ENCODE peak calls at places on chromosomes 6 and 20, in seven cellular contexts. One of them, this sample, is unnamed. For H3K9me3, the result is how much of the 10 kb centered on the place peaks cover.

GRCh38 chr6:73521351-73522254 is 771 bp upstream of the EEF1A1 start:
- DNase-seq in cardiac muscle cell: peak
- DNase-seq in Peyer's patch: no peak
- DNase-seq in BE2C: peak
- DNase-seq in pancreas: no peak
- DNase-seq in PC-9: no peak
- DNase-seq in HepG2: peak
- DNase-seq in this sample: peak

GRCh38 chr6:22716721-22717120 is 147.4 kb downstream of the HDGFL1 start:
- DNase-seq in PC-9: no peak
- DNase-seq in pancreas: no peak
- DNase-seq in Peyer's patch: no peak
- DNase-seq in HepG2: no peak
- DNase-seq in cardiac muscle cell: no peak
- DNase-seq in BE2C: no peak
- DNase-seq in this sample: no peak

GRCh38 chr6:161169690-161170089 is 104.2 kb downstream of the AGPAT4 start:
- DNase-seq in BE2C: peak
- DNase-seq in pancreas: peak
- DNase-seq in HepG2: no peak
- DNase-seq in Peyer's patch: no peak
- DNase-seq in cardiac muscle cell: no peak
- DNase-seq in PC-9: no peak
- DNase-seq in this sample: no peak

GRCh38 chr20:52303281-52303950 is 111.8 kb upstream of the ZFP64 start:
- DNase-seq in PC-9: no peak
- DNase-seq in pancreas: no peak
- DNase-seq in cardiac muscle cell: no peak
- DNase-seq in BE2C: no peak
- DNase-seq in HepG2: no peak
- DNase-seq in Peyer's patch: no peak
- DNase-seq in this sample: no peak

GRCh38 chr20:44442298-44443070 is 33.2 kb upstream of the TTPAL start:
- DNase-seq in HepG2: no peak
- DNase-seq in pancreas: no peak
- DNase-seq in cardiac muscle cell: no peak
- DNase-seq in Peyer's patch: peak
- DNase-seq in PC-9: peak
- DNase-seq in BE2C: no peak
- DNase-seq in this sample: no peak

GRCh38 chr6:133918208-133918930 is 29.5 kb downstream of the TCF21 start:
- DNase-seq in cardiac muscle cell: no peak
- DNase-seq in HepG2: no peak
- DNase-seq in PC-9: no peak
- DNase-seq in Peyer's patch: no peak
- DNase-seq in BE2C: no peak
- DNase-seq in pancreas: no peak
- DNase-seq in this sample: no peak

GRCh38 chr6:111888928-111889696 is 15.9 kb upstream of the FYN start:
- DNase-seq in HepG2: no peak
- DNase-seq in Peyer's patch: no peak
- DNase-seq in pancreas: no peak
- DNase-seq in PC-9: no peak
- DNase-seq in cardiac muscle cell: peak
- DNase-seq in BE2C: peak
- DNase-seq in this sample: no peak

GRCh38 chr6:155400022-155400965 is 55.3 kb downstream of the NOX3 start:
- DNase-seq in BE2C: peak
- DNase-seq in pancreas: no peak
- DNase-seq in PC-9: no peak
- DNase-seq in cardiac muscle cell: no peak
- DNase-seq in HepG2: no peak
- DNase-seq in Peyer's patch: no peak
- DNase-seq in this sample: no peak

GRCh38 chr20:2756056-2756611 is 44.3 kb downstream of the CPXM1 start:
- DNase-seq in cardiac muscle cell: peak
- DNase-seq in PC-9: peak
- DNase-seq in pancreas: no peak
- DNase-seq in BE2C: peak
- DNase-seq in Peyer's patch: no peak
- DNase-seq in HepG2: peak
- DNase-seq in this sample: peak

GRCh38 chr6:88358846-88359245 is 192.7 kb upstream of the CNR1 start:
- DNase-seq in BE2C: no peak
- DNase-seq in HepG2: no peak
- DNase-seq in Peyer's patch: no peak
- DNase-seq in PC-9: no peak
- DNase-seq in cardiac muscle cell: no peak
- DNase-seq in pancreas: no peak
- DNase-seq in this sample: no peak

GRCh38 chr6:54860739-54861138 is 14.2 kb downstream of the FAM83B start:
- DNase-seq in HepG2: no peak
- DNase-seq in pancreas: no peak
- DNase-seq in cardiac muscle cell: no peak
- DNase-seq in BE2C: no peak
- DNase-seq in Peyer's patch: no peak
- DNase-seq in PC-9: no peak
- DNase-seq in this sample: no peak

GRCh38 chr20:45014671-45015415 is 48.5 kb downstream of the STK4 start:
- DNase-seq in cardiac muscle cell: no peak
- DNase-seq in pancreas: no peak
- DNase-seq in Peyer's patch: no peak
- DNase-seq in BE2C: peak
- DNase-seq in PC-9: peak
- DNase-seq in HepG2: no peak
- DNase-seq in this sample: no peak

DNA sequence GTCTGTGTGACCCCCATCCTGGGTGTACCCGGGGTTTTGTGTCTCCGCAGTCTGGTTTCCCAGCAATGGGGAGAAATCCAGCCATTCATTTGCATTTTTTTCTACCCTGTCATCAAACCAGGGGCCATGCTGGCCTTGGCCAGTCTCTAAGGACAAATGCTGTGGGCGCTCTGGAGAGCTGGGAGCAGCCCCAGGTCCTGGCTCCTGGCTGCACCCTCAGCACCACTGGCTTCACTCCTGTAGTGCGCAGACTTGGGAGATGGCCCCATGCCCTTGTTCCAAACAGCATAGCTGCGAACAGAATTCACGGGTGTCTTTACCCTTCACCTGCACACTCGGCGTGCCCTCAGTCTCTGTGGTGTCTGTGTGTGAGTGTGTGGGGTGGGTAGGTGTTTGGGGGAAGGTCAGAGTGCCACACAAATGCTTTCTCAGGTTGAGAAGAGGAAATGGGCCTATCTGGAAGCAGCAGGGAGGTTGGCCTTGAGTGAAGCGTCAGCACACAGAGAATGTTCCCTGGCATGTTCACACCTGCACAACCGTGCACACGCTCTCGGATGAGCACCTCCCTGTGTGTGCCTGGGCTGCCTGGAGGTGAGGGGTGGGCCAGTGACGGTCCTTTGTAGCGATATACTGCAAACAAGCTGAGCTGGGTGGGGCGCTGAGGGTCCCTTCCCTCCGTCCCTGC is 111.2 kb downstream of the ERMARD start:
- DNase-seq in HepG2: no peak
- DNase-seq in BE2C: no peak
- DNase-seq in PC-9: no peak
- DNase-seq in Peyer's patch: no peak
- DNase-seq in pancreas: no peak
- DNase-seq in cardiac muscle cell: no peak
- DNase-seq in this sample: no peak
- H3K9me3 ChIP-seq in HepG2: under half
- H3K9me3 ChIP-seq in BE2C: under half
- H3K9me3 ChIP-seq in PC-9: under half
- H3K9me3 ChIP-seq in Peyer's patch: under half
- H3K9me3 ChIP-seq in pancreas: under half
- H3K9me3 ChIP-seq in cardiac muscle cell: under half
- H3K9me3 ChIP-seq in this sample: half or more

DNA sequence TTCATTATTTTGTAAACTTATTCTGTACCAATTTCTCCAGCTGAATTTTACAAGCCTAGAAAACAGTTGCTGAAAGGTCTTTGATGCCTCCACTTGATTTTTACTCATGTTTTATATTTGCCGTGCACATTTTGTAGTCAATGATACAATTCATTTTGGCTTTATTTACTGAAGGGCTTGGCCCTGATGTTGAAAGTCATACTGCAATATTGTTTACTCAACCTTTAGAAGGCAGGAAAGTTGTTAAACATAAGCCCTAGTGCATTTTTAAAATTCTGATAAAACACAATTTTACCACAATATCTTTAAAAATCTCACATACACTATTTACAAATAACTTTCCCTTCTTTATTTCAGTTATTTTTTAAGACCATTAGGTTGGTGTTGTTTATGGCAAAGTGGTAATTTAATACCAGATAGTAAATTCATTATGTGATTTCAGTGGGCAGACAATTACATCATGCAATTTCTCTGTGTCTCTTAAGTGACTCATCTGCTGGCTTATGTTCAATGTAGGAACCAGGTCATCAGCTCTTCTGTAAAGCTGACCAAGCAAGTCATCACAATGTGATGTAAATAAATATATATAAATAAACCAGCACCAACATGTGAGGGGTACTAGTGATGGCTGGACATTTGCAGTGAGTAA is 121.1 kb upstream of the SLC35B3 start:
- DNase-seq in cardiac muscle cell: no peak
- DNase-seq in BE2C: no peak
- DNase-seq in Peyer's patch: no peak
- DNase-seq in HepG2: peak
- DNase-seq in pancreas: no peak
- DNase-seq in PC-9: no peak
- DNase-seq in this sample: no peak
- TF ChIP-seq CTCF in cardiac muscle cell: no peak
- TF ChIP-seq CTCF in BE2C: no peak
- TF ChIP-seq CTCF in Peyer's patch: no peak
- TF ChIP-seq CTCF in HepG2: no peak
- TF ChIP-seq CTCF in pancreas: no peak
- TF ChIP-seq CTCF in PC-9: no peak
- TF ChIP-seq CTCF in this sample: no peak

GRCh38 chr20:56003966-56004365 is 1.4 kb downstream of the CBLN4 start:
- DNase-seq in pancreas: no peak
- DNase-seq in cardiac muscle cell: no peak
- DNase-seq in BE2C: peak
- DNase-seq in Peyer's patch: peak
- DNase-seq in PC-9: no peak
- DNase-seq in HepG2: no peak
- DNase-seq in this sample: no peak

GRCh38 chr20:56001890-56002289 is 3.4 kb downstream of the CBLN4 start:
- DNase-seq in cardiac muscle cell: no peak
- DNase-seq in Peyer's patch: no peak
- DNase-seq in BE2C: no peak
- DNase-seq in HepG2: no peak
- DNase-seq in PC-9: no peak
- DNase-seq in pancreas: no peak
- DNase-seq in this sample: no peak

GRCh38 chr20:56005389-56005715 is at the start of gene CBLN4:
- DNase-seq in cardiac muscle cell: no peak
- DNase-seq in BE2C: peak
- DNase-seq in Peyer's patch: no peak
- DNase-seq in HepG2: no peak
- DNase-seq in PC-9: no peak
- DNase-seq in pancreas: no peak
- DNase-seq in this sample: no peak

GRCh38 chr20:56003111-56003800 is 2.1 kb downstream of the CBLN4 start:
- DNase-seq in BE2C: no peak
- DNase-seq in HepG2: no peak
- DNase-seq in cardiac muscle cell: no peak
- DNase-seq in pancreas: no peak
- DNase-seq in PC-9: no peak
- DNase-seq in Peyer's patch: no peak
- DNase-seq in this sample: no peak

DNA sequence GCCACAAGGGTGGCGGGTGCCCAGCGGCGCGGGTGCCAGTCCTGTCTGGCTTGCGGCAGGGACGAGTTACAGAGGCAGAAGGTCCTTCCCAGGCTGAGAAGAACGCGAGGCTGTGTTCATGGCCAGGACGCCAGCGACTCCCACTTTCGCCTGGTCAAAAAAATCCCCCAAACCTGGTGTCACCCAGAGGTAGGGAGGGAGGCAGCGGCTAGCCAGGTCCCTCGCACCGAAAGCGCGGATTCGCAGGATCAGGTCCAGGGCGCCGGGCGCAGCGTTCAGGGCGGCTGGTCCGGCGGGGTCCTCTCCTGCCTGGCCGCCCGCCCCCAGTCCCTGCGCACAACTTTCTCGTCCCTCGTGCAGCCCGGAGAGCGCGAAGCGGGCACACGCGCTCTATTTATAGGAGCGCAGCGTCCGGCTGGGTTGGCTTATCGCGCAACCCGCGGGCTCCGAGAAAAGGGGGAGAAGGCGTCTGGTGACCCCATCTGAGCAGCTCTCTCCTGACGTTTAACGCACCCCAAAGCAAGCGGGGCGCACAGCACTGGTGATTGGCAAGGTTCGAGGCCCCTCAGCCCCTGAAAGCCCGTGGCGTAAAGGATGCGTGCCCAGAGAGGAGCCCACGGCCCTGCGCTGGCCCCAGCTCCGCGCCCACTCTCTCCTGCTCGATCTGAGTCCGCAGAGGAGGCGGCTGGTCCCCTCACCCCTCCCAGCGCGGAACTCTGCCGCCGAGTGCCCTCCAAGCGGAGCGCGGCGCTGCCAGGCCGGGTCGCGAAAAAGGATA is 519 bp downstream of the CBLN4 start:
- DNase-seq in Peyer's patch: no peak
- DNase-seq in HepG2: no peak
- DNase-seq in pancreas: no peak
- DNase-seq in cardiac muscle cell: no peak
- DNase-seq in PC-9: no peak
- DNase-seq in BE2C: no peak
- DNase-seq in this sample: no peak
- H3K9me3 ChIP-seq in Peyer's patch: under half
- H3K9me3 ChIP-seq in HepG2: half or more
- H3K9me3 ChIP-seq in pancreas: under half
- H3K9me3 ChIP-seq in cardiac muscle cell: under half
- H3K9me3 ChIP-seq in PC-9: under half
- H3K9me3 ChIP-seq in BE2C: under half
- H3K9me3 ChIP-seq in this sample: under half

GRCh38 chr6:78607188-78607587 is 260.2 kb upstream of the IRAK1BP1 start:
- DNase-seq in PC-9: no peak
- DNase-seq in Peyer's patch: no peak
- DNase-seq in HepG2: no peak
- DNase-seq in pancreas: no peak
- DNase-seq in BE2C: no peak
- DNase-seq in cardiac muscle cell: no peak
- DNase-seq in this sample: no peak

GRCh38 chr6:78614961-78615360 is 252.4 kb upstream of the IRAK1BP1 start:
- DNase-seq in PC-9: no peak
- DNase-seq in cardiac muscle cell: no peak
- DNase-seq in HepG2: no peak
- DNase-seq in BE2C: no peak
- DNase-seq in pancreas: no peak
- DNase-seq in Peyer's patch: no peak
- DNase-seq in this sample: no peak

GRCh38 chr6:78615430-78615904 is 251.9 kb upstream of the IRAK1BP1 start:
- DNase-seq in Peyer's patch: no peak
- DNase-seq in pancreas: no peak
- DNase-seq in PC-9: no peak
- DNase-seq in BE2C: no peak
- DNase-seq in HepG2: no peak
- DNase-seq in cardiac muscle cell: no peak
- DNase-seq in this sample: no peak

GRCh38 chr6:78611097-78611625 is 256.2 kb upstream of the IRAK1BP1 start:
- DNase-seq in HepG2: no peak
- DNase-seq in PC-9: no peak
- DNase-seq in BE2C: no peak
- DNase-seq in cardiac muscle cell: peak
- DNase-seq in Peyer's patch: no peak
- DNase-seq in pancreas: no peak
- DNase-seq in this sample: no peak

GRCh38 chr6:78611886-78612480 is 255.4 kb upstream of the IRAK1BP1 start:
- DNase-seq in cardiac muscle cell: peak
- DNase-seq in Peyer's patch: no peak
- DNase-seq in pancreas: no peak
- DNase-seq in PC-9: no peak
- DNase-seq in BE2C: no peak
- DNase-seq in HepG2: peak
- DNase-seq in this sample: no peak
- TF ChIP-seq CTCF in cardiac muscle cell: peak
- TF ChIP-seq CTCF in Peyer's patch: peak
- TF ChIP-seq CTCF in pancreas: peak
- TF ChIP-seq CTCF in PC-9: peak
- TF ChIP-seq CTCF in BE2C: peak
- TF ChIP-seq CTCF in HepG2: no peak
- TF ChIP-seq CTCF in this sample: peak